ENCODE peak calls at places on chromosomes 13 and 19, in nine cellular contexts. One of them, this sample, is unnamed.
A peak's percentile ranks its signal among the peaks of the same experiment; 100 is the strongest.

GRCh38 chr13:70253411-70253810 is 145.2 kb upstream of the KLHL1 start:
- DNase-seq in PC-9: no peak
- DNase-seq in fibroblast of lung: no peak
- DNase-seq in HCT116: no peak
- DNase-seq in GM23248: no peak
- DNase-seq in H1: no peak
- DNase-seq in neural progenitor cell: no peak
- DNase-seq in PC-3: peak; percentile 41
- DNase-seq in GM23338: no peak
- DNase-seq in this sample: no peak

GRCh38 chr19:2974342-2974932 is 2.9 kb upstream of the TLE6 start:
- DNase-seq in HCT116: no peak
- DNase-seq in GM23248: peak; percentile 21
- DNase-seq in GM23338: no peak
- DNase-seq in PC-3: no peak
- DNase-seq in H1: no peak
- DNase-seq in neural progenitor cell: peak; percentile 36
- DNase-seq in PC-9: no peak
- DNase-seq in fibroblast of lung: no peak
- DNase-seq in this sample: no peak

GRCh38 chr19:14059093-14059480 is 2.8 kb downstream of the PALM3 start:
- DNase-seq in HCT116: no peak
- DNase-seq in neural progenitor cell: peak; percentile 56
- DNase-seq in PC-9: no peak
- DNase-seq in GM23248: no peak
- DNase-seq in H1: peak; percentile 93
- DNase-seq in PC-3: no peak
- DNase-seq in GM23338: peak; percentile 83
- DNase-seq in fibroblast of lung: no peak
- DNase-seq in this sample: no peak

GRCh38 chr13:32840113-32840512 is 176.1 kb upstream of the KL start:
- DNase-seq in neural progenitor cell: no peak
- DNase-seq in GM23248: no peak
- DNase-seq in PC-3: no peak
- DNase-seq in fibroblast of lung: no peak
- DNase-seq in PC-9: no peak
- DNase-seq in HCT116: no peak
- DNase-seq in GM23338: no peak
- DNase-seq in H1: peak; percentile 17
- DNase-seq in this sample: no peak

GRCh38 chr13:40966298-40966697 is 52.8 kb downstream of the ELF1 start:
- DNase-seq in fibroblast of lung: no peak
- DNase-seq in GM23338: no peak
- DNase-seq in PC-3: no peak
- DNase-seq in HCT116: no peak
- DNase-seq in PC-9: no peak
- DNase-seq in H1: no peak
- DNase-seq in neural progenitor cell: no peak
- DNase-seq in GM23248: no peak
- DNase-seq in this sample: no peak

GRCh38 chr13:51523082-51523518 is 61.2 kb upstream of the WDFY2 start:
- DNase-seq in PC-3: peak; percentile 72
- DNase-seq in GM23248: peak; percentile 90
- DNase-seq in fibroblast of lung: peak; percentile 63
- DNase-seq in HCT116: no peak
- DNase-seq in GM23338: no peak
- DNase-seq in neural progenitor cell: no peak
- DNase-seq in H1: no peak
- DNase-seq in PC-9: peak; percentile 55
- DNase-seq in this sample: no peak

GRCh38 chr13:52158629-52159158 is 703 bp downstream of the NEK3 start:
- DNase-seq in H1: no peak
- DNase-seq in GM23248: peak; percentile 74
- DNase-seq in fibroblast of lung: peak; percentile 61
- DNase-seq in neural progenitor cell: no peak
- DNase-seq in PC-9: no peak
- DNase-seq in PC-3: peak; percentile 1
- DNase-seq in HCT116: no peak
- DNase-seq in GM23338: peak; percentile 54
- DNase-seq in this sample: no peak

GRCh38 chr13:73938375-73939070 is 195.7 kb downstream of the KLF12 start:
- DNase-seq in H1: no peak
- DNase-seq in neural progenitor cell: no peak
- DNase-seq in fibroblast of lung: peak; percentile 84
- DNase-seq in PC-9: peak; percentile 53
- DNase-seq in GM23248: peak; percentile 90
- DNase-seq in GM23338: no peak
- DNase-seq in HCT116: peak; percentile 18
- DNase-seq in PC-3: peak; percentile 75
- DNase-seq in this sample: peak; percentile 35

GRCh38 chr19:5250127-5250659 is 90.4 kb downstream of the PTPRS start:
- DNase-seq in GM23338: no peak
- DNase-seq in PC-3: no peak
- DNase-seq in neural progenitor cell: no peak
- DNase-seq in HCT116: no peak
- DNase-seq in fibroblast of lung: no peak
- DNase-seq in PC-9: no peak
- DNase-seq in H1: no peak
- DNase-seq in GM23248: no peak
- DNase-seq in this sample: no peak

GRCh38 chr13:95603887-95604533 is 40.5 kb downstream of the DZIP1 start:
- DNase-seq in HCT116: no peak
- DNase-seq in fibroblast of lung: peak; percentile 43
- DNase-seq in PC-3: peak; percentile 85
- DNase-seq in GM23248: peak; percentile 10
- DNase-seq in GM23338: no peak
- DNase-seq in neural progenitor cell: no peak
- DNase-seq in PC-9: peak; percentile 87
- DNase-seq in H1: no peak
- DNase-seq in this sample: no peak

GRCh38 chr19:16657384-16657783 is 2.6 kb downstream of the SMIM7 start:
- DNase-seq in PC-3: no peak
- DNase-seq in GM23338: no peak
- DNase-seq in H1: no peak
- DNase-seq in fibroblast of lung: no peak
- DNase-seq in neural progenitor cell: no peak
- DNase-seq in PC-9: no peak
- DNase-seq in GM23248: no peak
- DNase-seq in HCT116: no peak
- DNase-seq in this sample: no peak
- TF ChIP-seq EZH2 in PC-3: no peak
- TF ChIP-seq EZH2 in GM23338: no peak
- TF ChIP-seq EZH2 in H1: no peak
- TF ChIP-seq EZH2 in fibroblast of lung: no peak
- TF ChIP-seq EZH2 in neural progenitor cell: no peak
- TF ChIP-seq EZH2 in PC-9: no peak
- TF ChIP-seq EZH2 in GM23248: no peak
- TF ChIP-seq EZH2 in HCT116: no peak
- TF ChIP-seq EZH2 in this sample: no peak

GRCh38 chr19:49427855-49428546 is 2.8 kb downstream of the GFY start:
- DNase-seq in neural progenitor cell: peak; percentile 80
- DNase-seq in HCT116: no peak
- DNase-seq in GM23248: peak; percentile 43
- DNase-seq in PC-3: peak; percentile 43
- DNase-seq in fibroblast of lung: no peak
- DNase-seq in H1: peak; percentile 87
- DNase-seq in PC-9: no peak
- DNase-seq in GM23338: peak; percentile 88
- DNase-seq in this sample: no peak
- TF ChIP-seq EZH2 in neural progenitor cell: peak; percentile 56
- TF ChIP-seq EZH2 in HCT116: no peak
- TF ChIP-seq EZH2 in GM23248: peak; percentile 95
- TF ChIP-seq EZH2 in PC-3: no peak
- TF ChIP-seq EZH2 in fibroblast of lung: peak; percentile 96
- TF ChIP-seq EZH2 in H1: no peak
- TF ChIP-seq EZH2 in PC-9: peak; percentile 81
- TF ChIP-seq EZH2 in GM23338: no peak
- TF ChIP-seq EZH2 in this sample: peak; percentile 23

GRCh38 chr19:1445932-1446712 is 3.8 kb upstream of the APC2 start:
- DNase-seq in PC-9: no peak
- DNase-seq in GM23248: no peak
- DNase-seq in fibroblast of lung: no peak
- DNase-seq in HCT116: no peak
- DNase-seq in GM23338: peak; percentile 75
- DNase-seq in neural progenitor cell: peak; percentile 87
- DNase-seq in H1: peak; percentile 77
- DNase-seq in PC-3: peak; percentile 37
- DNase-seq in this sample: no peak
- TF ChIP-seq EZH2 in PC-9: no peak
- TF ChIP-seq EZH2 in GM23248: no peak
- TF ChIP-seq EZH2 in fibroblast of lung: no peak
- TF ChIP-seq EZH2 in HCT116: no peak
- TF ChIP-seq EZH2 in GM23338: no peak
- TF ChIP-seq EZH2 in neural progenitor cell: peak; percentile 1
- TF ChIP-seq EZH2 in H1: no peak
- TF ChIP-seq EZH2 in PC-3: no peak
- TF ChIP-seq EZH2 in this sample: no peak

GRCh38 chr19:19427935-19428334 is 22.5 kb downstream of the GATAD2A start:
- DNase-seq in GM23338: no peak
- DNase-seq in fibroblast of lung: no peak
- DNase-seq in neural progenitor cell: no peak
- DNase-seq in PC-9: no peak
- DNase-seq in HCT116: no peak
- DNase-seq in GM23248: no peak
- DNase-seq in PC-3: no peak
- DNase-seq in H1: no peak
- DNase-seq in this sample: no peak
- TF ChIP-seq EZH2 in GM23338: no peak
- TF ChIP-seq EZH2 in fibroblast of lung: no peak
- TF ChIP-seq EZH2 in neural progenitor cell: no peak
- TF ChIP-seq EZH2 in PC-9: no peak
- TF ChIP-seq EZH2 in HCT116: no peak
- TF ChIP-seq EZH2 in GM23248: no peak
- TF ChIP-seq EZH2 in PC-3: no peak
- TF ChIP-seq EZH2 in H1: no peak
- TF ChIP-seq EZH2 in this sample: no peak

DNA sequence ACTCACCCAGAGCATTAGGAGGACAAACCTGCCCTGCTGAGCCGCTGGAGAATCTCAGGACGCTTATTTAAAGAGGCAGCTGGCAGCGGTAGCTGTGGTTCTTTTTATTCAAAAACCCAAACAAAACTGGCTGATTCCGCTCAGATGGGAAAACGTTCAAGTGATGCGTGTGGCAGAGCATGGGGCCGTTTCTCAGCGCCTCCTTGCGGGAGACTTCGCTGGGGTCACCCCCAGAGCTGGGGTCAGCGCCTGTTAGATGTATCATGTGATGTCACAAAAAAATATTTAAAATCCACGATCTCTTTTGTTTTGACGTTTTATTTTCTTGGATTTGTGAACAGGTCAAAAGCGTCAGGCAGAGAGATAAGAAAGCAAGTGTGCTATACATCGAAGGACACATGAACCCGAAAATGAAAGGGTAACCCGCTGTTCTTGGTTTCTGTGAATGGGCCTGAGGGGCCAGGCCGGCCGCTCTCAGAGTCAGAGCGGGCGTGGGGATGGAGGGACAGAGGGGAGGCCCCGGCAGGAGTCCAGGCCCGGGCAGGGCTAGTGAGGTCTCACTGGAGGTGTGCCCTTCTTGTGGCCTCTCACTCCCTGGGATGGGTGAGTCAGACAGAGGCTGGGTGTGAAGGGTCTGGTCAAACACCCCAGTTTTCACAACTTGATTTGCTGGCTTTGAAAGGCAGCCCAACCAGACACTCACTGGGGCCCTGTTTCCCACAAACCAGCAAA is 17.6 kb upstream of the NDUFS7 start:
- DNase-seq in neural progenitor cell: no peak
- DNase-seq in PC-9: no peak
- DNase-seq in GM23338: no peak
- DNase-seq in H1: no peak
- DNase-seq in GM23248: no peak
- DNase-seq in HCT116: no peak
- DNase-seq in PC-3: no peak
- DNase-seq in fibroblast of lung: no peak
- DNase-seq in this sample: no peak
- TF ChIP-seq EZH2 in neural progenitor cell: no peak
- TF ChIP-seq EZH2 in PC-9: no peak
- TF ChIP-seq EZH2 in GM23338: no peak
- TF ChIP-seq EZH2 in H1: no peak
- TF ChIP-seq EZH2 in GM23248: no peak
- TF ChIP-seq EZH2 in HCT116: no peak
- TF ChIP-seq EZH2 in PC-3: no peak
- TF ChIP-seq EZH2 in fibroblast of lung: no peak
- TF ChIP-seq EZH2 in this sample: no peak

GRCh38 chr13:112066624-112067004 is 335 bp upstream of the SOX1 start:
- DNase-seq in H1: peak; percentile 82
- DNase-seq in neural progenitor cell: peak; percentile 94
- DNase-seq in HCT116: no peak
- DNase-seq in GM23248: peak; percentile 34
- DNase-seq in PC-3: no peak
- DNase-seq in fibroblast of lung: peak; percentile 38
- DNase-seq in PC-9: no peak
- DNase-seq in GM23338: peak; percentile 92
- DNase-seq in this sample: no peak

GRCh38 chr13:112065521-112065866 is 1.5 kb upstream of the SOX1 start:
- DNase-seq in GM23338: no peak
- DNase-seq in H1: peak; percentile 44
- DNase-seq in PC-3: no peak
- DNase-seq in HCT116: no peak
- DNase-seq in fibroblast of lung: no peak
- DNase-seq in GM23248: no peak
- DNase-seq in neural progenitor cell: no peak
- DNase-seq in PC-9: no peak
- DNase-seq in this sample: no peak

GRCh38 chr13:112064222-112064621 is 2.7 kb upstream of the SOX1 start:
- DNase-seq in fibroblast of lung: no peak
- DNase-seq in PC-3: no peak
- DNase-seq in GM23248: no peak
- DNase-seq in neural progenitor cell: no peak
- DNase-seq in GM23338: no peak
- DNase-seq in H1: no peak
- DNase-seq in PC-9: no peak
- DNase-seq in HCT116: no peak
- DNase-seq in this sample: no peak

GRCh38 chr13:112067121-112067741 is at the start of gene SOX1:
- DNase-seq in PC-9: no peak
- DNase-seq in fibroblast of lung: no peak
- DNase-seq in H1: peak; percentile 80
- DNase-seq in neural progenitor cell: peak; percentile 87
- DNase-seq in GM23338: peak; percentile 73
- DNase-seq in GM23248: no peak
- DNase-seq in HCT116: no peak
- DNase-seq in PC-3: no peak
- DNase-seq in this sample: no peak

GRCh38 chr13:112065867-112066623 is 904 bp upstream of the SOX1 start:
- DNase-seq in GM23248: no peak
- DNase-seq in H1: peak; percentile 76
- DNase-seq in neural progenitor cell: peak; percentile 45
- DNase-seq in PC-9: no peak
- DNase-seq in HCT116: no peak
- DNase-seq in fibroblast of lung: no peak
- DNase-seq in GM23338: peak; percentile 83
- DNase-seq in PC-3: no peak
- DNase-seq in this sample: no peak
- TF ChIP-seq EZH2 in GM23248: no peak
- TF ChIP-seq EZH2 in H1: peak; percentile 98
- TF ChIP-seq EZH2 in neural progenitor cell: peak; percentile 90
- TF ChIP-seq EZH2 in PC-9: no peak
- TF ChIP-seq EZH2 in HCT116: no peak
- TF ChIP-seq EZH2 in fibroblast of lung: peak; percentile 33
- TF ChIP-seq EZH2 in GM23338: peak; percentile 82
- TF ChIP-seq EZH2 in PC-3: no peak
- TF ChIP-seq EZH2 in this sample: peak; percentile 60

This sample was measured in keratinocyte.